ENCODE peak calls at places on chromosome 17, in four cellular contexts. Y is PC-9, W is cardiac muscle cell, P is adrenal gland. H is an unnamed sample.
A peak's percentile ranks its signal among the peaks of the same experiment; 100 is the strongest.

GRCh38 chr17:73493212-73493814 is 150.9 kb downstream of the SDK2 start:
- DNase-seq in Y (no peak), W (no peak), P (no peak), H (no peak)

GRCh38 chr17:75231741-75232464 is 26.4 kb downstream of the NUP85 start:
- DNase-seq in Y (no peak), W (no peak), P (no peak), H (no peak)

GRCh38 chr17:37743875-37744632 is 805 bp downstream of the HNF1B start:
- DNase-seq in Y (no peak), W (no peak), P (no peak), H (no peak)

GRCh38 chr17:6506679-6507231 is 49.6 kb downstream of the PITPNM3 start:
- DNase-seq in Y (peak; percentile 97), W (peak; percentile 66), P (peak; percentile 36), H (no peak)

GRCh38 chr17:57818066-57818465 is 31.8 kb downstream of the MRPS23 start:
- DNase-seq in Y (no peak), W (no peak), P (no peak), H (no peak)

GRCh38 chr17:13957636-13958035 is 111.7 kb upstream of the COX10 start:
- DNase-seq in Y (no peak), W (peak; percentile 68), P (peak; percentile 39), H (no peak)

GRCh38 chr17:79616801-79617200 is 6.0 kb upstream of the RBFOX3 start:
- DNase-seq in Y (no peak), W (no peak), P (no peak), H (no peak)

GRCh38 chr17:57420674-57421392 is 164.5 kb downstream of the MSI2 start:
- DNase-seq in Y (no peak), W (no peak), P (no peak), H (no peak)

GRCh38 chr17:57110579-57111367 is 25.7 kb downstream of the AKAP1 start:
- DNase-seq in Y (no peak), W (no peak), P (no peak), H (no peak)

GRCh38 chr17:71111945-71112344 is 942.6 kb downstream of the KCNJ2 start:
- DNase-seq in Y (no peak), W (no peak), P (no peak), H (no peak)

GRCh38 chr17:78924481-78925151 is 571 bp downstream of the TIMP2 start:
- DNase-seq in Y (peak; percentile 27), W (peak; percentile 54), P (no peak), H (peak; percentile 22)

GRCh38 chr17:39461911-39462641 is 790 bp downstream of the CDK12 start:
- DNase-seq in Y (no peak), W (no peak), P (peak; percentile 67), H (peak; percentile 67)

GRCh38 chr17:50268040-50268439 is 6.2 kb upstream of the TMEM92 start:
- DNase-seq in Y (no peak), W (no peak), P (no peak), H (no peak)

GRCh38 chr17:76631821-76632565 is 11.6 kb downstream of the ST6GALNAC1 start:
- DNase-seq in Y (peak; percentile 52), W (no peak), P (no peak), H (peak; percentile 67)

GRCh38 chr17:74566132-74566753 is 1.1 kb downstream of the CD300H start:
- DNase-seq in Y (peak; percentile 22), W (peak; percentile 67), P (peak; percentile 28), H (peak; percentile 59)

GRCh38 chr17:77923135-77923534 is 35.4 kb upstream of the TNRC6C start:
- DNase-seq in Y (no peak), W (peak; percentile 11), P (no peak), H (no peak)

GRCh38 chr17:67993998-67994361 is 2.3 kb downstream of the C17orf58 start:
- DNase-seq in Y (no peak), W (peak; percentile 21), P (no peak), H (no peak)

GRCh38 chr17:60169921-60170817 is 20.4 kb downstream of the CA4 start:
- DNase-seq in Y (no peak), W (peak; percentile 71), P (no peak), H (no peak)

GRCh38 chr17:46138470-46138869 is 54.8 kb downstream of the KANSL1 start:
- DNase-seq in Y (no peak), W (no peak), P (no peak), H (no peak)

GRCh38 chr17:838486-838885 is 56.3 kb downstream of the MRM3 start:
- DNase-seq in Y (no peak), W (no peak), P (no peak), H (no peak)

GRCh38 chr17:28717578-28718316 is at the start of gene RAB34:
- DNase-seq in Y (peak; percentile 93), W (peak; percentile 94), P (peak; percentile 85), H (peak; percentile 93)

GRCh38 chr17:68600123-68600880 is 865 bp downstream of the FAM20A start:
- DNase-seq in Y (no peak), W (no peak), P (no peak), H (peak; percentile 79)

GRCh38 chr17:12927541-12928425 is 90.0 kb downstream of the ELAC2 start:
- DNase-seq in Y (no peak), W (peak; percentile 61), P (peak; percentile 12), H (no peak)

GRCh38 chr17:81931557-81932332 is 4.2 kb upstream of the MAFG start:
- DNase-seq in Y (no peak), W (no peak), P (no peak), H (no peak)

GRCh38 chr17:74522381-74523090 is 8.7 kb downstream of the CD300LB start:
- DNase-seq in Y (no peak), W (no peak), P (no peak), H (no peak)

GRCh38 chr17:48831549-48831883 is 681 bp downstream of the CALCOCO2 start:
- DNase-seq in Y (no peak), W (no peak), P (no peak), H (no peak)

GRCh38 chr17:7559307-7560171 is 989 bp downstream of the TNFSF13 start:
- DNase-seq in Y (no peak), W (no peak), P (no peak), H (peak; percentile 59)

GRCh38 chr17:7556627-7557026 is 1.9 kb upstream of the TNFSF13 start:
- DNase-seq in Y (no peak), W (no peak), P (no peak), H (no peak)

GRCh38 chr17:7558544-7559306 is at the start of gene TNFSF13:
- DNase-seq in Y (peak; percentile 48), W (no peak), P (peak; percentile 61), H (peak; percentile 54)

GRCh38 chr17:7557147-7557764 is 1.3 kb upstream of the TNFSF13 start:
- DNase-seq in Y (no peak), W (no peak), P (no peak), H (no peak)

GRCh38 chr17:7557825-7558543 is 566 bp upstream of the TNFSF13 start:
- DNase-seq in Y (peak; percentile 97), W (peak; percentile 94), P (peak; percentile 93), H (peak; percentile 95)
- TF ChIP-seq CTCF in Y (no peak), W (no peak), P (no peak), H (no peak)

GRCh38 chr17:30376621-30377452 is 1.9 kb upstream of the CPD start:
- DNase-seq in Y (peak; percentile 51), W (peak; percentile 97), P (peak; percentile 18), H (no peak)
- H3K27me3 ChIP-seq in Y (no peaks in the 10 kb centered on the region), W (no peaks in the 10 kb centered on the region), P (no peaks in the 10 kb centered on the region), H (no peaks in the 10 kb centered on the region)

DNA sequence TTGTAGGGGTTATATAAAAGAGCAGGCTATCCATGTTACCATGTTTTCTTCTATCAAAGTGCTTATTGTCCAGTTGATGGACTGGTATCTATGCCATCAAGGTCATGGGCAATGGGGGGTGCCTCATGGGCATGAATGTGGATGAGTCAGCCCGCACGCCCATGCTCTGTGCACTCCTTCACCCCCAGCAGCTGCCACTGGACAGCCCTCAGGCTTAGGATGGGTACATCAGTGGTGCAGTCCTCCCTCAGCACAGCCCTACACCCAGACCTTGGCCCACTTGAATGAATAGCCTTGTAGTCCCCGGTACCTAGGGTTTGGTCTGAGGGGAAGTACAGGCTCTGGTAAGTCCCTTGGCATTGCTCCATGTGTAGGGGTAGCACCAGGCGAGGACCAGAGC is 10.3 kb upstream of the GNA13 start:
- DNase-seq in Y (no peak), W (no peak), P (peak; percentile 38), H (no peak)
- TF ChIP-seq CTCF in Y (no peak), W (no peak), P (no peak), H (no peak)

GRCh38 chr17:27543464-27543856 is 87.2 kb downstream of the KSR1 start:
- DNase-seq in Y (no peak), W (no peak), P (no peak), H (no peak)
- H3K27me3 ChIP-seq in Y (no peaks in the 10 kb centered on the region), W (no peaks in the 10 kb centered on the region), P (no peaks in the 10 kb centered on the region), H (no peaks in the 10 kb centered on the region)

GRCh38 chr17:8397636-8398035 is at the start of gene RNF222:
- DNase-seq in Y (peak; percentile 85), W (no peak), P (no peak), H (no peak)

GRCh38 chr17:8392674-8393469 is 4.8 kb downstream of the RNF222 start:
- DNase-seq in Y (no peak), W (no peak), P (no peak), H (no peak)

GRCh38 chr17:8391711-8392110 is 5.9 kb downstream of the RNF222 start:
- DNase-seq in Y (peak; percentile 79), W (peak; percentile 29), P (no peak), H (no peak)

GRCh38 chr17:8392274-8392673 is 5.4 kb downstream of the RNF222 start:
- DNase-seq in Y (no peak), W (no peak), P (no peak), H (no peak)

DNA sequence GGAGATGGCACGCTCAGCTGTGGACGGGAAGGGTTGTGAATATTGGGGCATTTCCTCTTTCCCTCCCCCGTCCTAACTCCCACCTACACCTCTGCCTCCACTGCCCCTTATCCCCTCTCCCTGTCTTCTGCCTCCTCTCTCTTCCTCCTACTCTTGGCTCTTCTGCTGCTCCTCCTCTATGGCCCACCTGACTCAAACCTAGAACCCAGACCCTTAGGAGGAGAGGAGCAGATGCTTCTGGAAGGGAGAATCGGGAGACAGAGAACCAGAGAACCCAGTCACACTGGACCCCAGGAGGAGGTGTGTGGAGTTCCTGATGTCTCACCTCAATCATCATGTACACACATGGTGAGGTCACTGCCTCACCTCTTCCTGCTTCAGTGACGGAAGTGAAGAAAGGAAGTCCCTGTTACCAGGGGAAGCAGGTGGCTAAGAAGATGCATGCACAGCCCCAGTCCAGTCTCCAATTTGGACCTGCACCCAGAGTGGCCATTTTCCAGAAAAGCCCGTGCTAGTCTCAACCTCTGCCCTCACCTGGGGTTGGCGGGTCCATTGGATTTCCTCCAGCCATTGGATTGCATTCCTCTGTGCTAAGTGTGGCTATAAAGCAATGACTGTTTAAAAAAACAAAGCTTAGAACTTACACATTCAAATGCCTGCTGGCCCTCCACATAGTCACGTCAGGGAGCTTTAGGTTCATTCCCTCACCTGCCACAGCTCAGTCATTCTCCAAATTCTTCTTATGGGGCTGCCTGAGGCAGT is 4.0 kb downstream of the RNF222 start:
- DNase-seq in Y (peak; percentile 50), W (no peak), P (no peak), H (no peak)
- TF ChIP-seq CTCF in Y (no peak), W (no peak), P (no peak), H (no peak)